ENCODE peak calls at places on chromosomes 16 and 17, in eight cellular contexts. J is mucosa of descending colon; W is CD8-positive, alpha-beta T cell; U is heart left ventricle; A is cardiac muscle cell; O is Peyer's patch; E is tibial artery; X is thoracic aorta. P is an unnamed sample.
A peak's percentile ranks its signal among the peaks of the same experiment; 100 is the strongest.

GRCh38 chr17:70261170-70261569 is 91.8 kb downstream of the KCNJ2 start:
- DNase-seq in J (no peak), W (no peak), U (no peak), E (no peak), A (no peak), O (no peak), X (no peak), P (no peak)

GRCh38 chr16:471353-472198 is 46.1 kb downstream of the RAB11FIP3 start:
- DNase-seq in W (no peak), J (no peak), O (no peak), E (no peak), U (no peak), X (no peak), A (no peak), P (no peak)

GRCh38 chr17:44793885-44794698 is 35.3 kb downstream of the ADAM11 start:
- DNase-seq in A (peak; percentile 25), U (no peak), J (no peak), X (no peak), O (no peak), E (no peak), W (no peak), P (no peak)

GRCh38 chr17:63423251-63423950 is 22.7 kb downstream of the CYB561 start:
- DNase-seq in X (no peak), U (no peak), W (no peak), J (no peak), E (no peak), O (no peak), A (no peak), P (peak; percentile 22)

GRCh38 chr16:29745853-29746345 is at the start of gene C16orf54:
- DNase-seq in J (peak; percentile 77), U (peak; percentile 74), A (no peak), X (no peak), O (peak; percentile 69), W (peak; percentile 96), E (peak; percentile 47), P (peak; percentile 88)

GRCh38 chr16:56295739-56296527 is 104.6 kb downstream of the GNAO1 start:
- DNase-seq in U (no peak), E (no peak), O (peak; percentile 36), W (no peak), J (no peak), X (no peak), A (no peak), P (no peak)

GRCh38 chr17:9937164-9937835 is 32.2 kb upstream of the RCVRN start:
- DNase-seq in J (peak; percentile 35), A (peak; percentile 52), O (no peak), U (peak; percentile 43), X (no peak), W (no peak), E (peak; percentile 46), P (no peak)

GRCh38 chr16:58450590-58450989 is 49.4 kb upstream of the NDRG4 start:
- DNase-seq in E (no peak), X (no peak), U (no peak), A (no peak), W (no peak), J (no peak), O (no peak), P (no peak)

GRCh38 chr16:28182183-28182582 is 29.6 kb downstream of the XPO6 start:
- DNase-seq in U (no peak), O (no peak), J (no peak), A (no peak), W (no peak), E (no peak), X (no peak), P (no peak)

GRCh38 chr16:31471875-31472558 is at the start of gene TGFB1I1:
- DNase-seq in X (no peak), U (peak; percentile 86), E (peak; percentile 59), A (peak; percentile 91), J (peak; percentile 76), W (no peak), O (peak; percentile 61), P (peak; percentile 90)

GRCh38 chr17:39573447-39574298 is 34.0 kb downstream of the NEUROD2 start:
- DNase-seq in O (peak; percentile 79), U (peak; percentile 78), J (peak; percentile 79), W (no peak), A (peak; percentile 81), X (no peak), E (peak; percentile 52), P (peak; percentile 62)

GRCh38 chr17:39580082-39580468 is 27.6 kb downstream of the NEUROD2 start:
- DNase-seq in J (no peak), A (no peak), X (no peak), E (no peak), U (no peak), W (no peak), O (no peak), P (no peak)

GRCh38 chr17:39578272-39578671 is 29.4 kb downstream of the NEUROD2 start:
- DNase-seq in W (no peak), O (no peak), E (no peak), J (no peak), X (no peak), A (no peak), U (no peak), P (no peak)

GRCh38 chr17:39579318-39580081 is 28.2 kb downstream of the NEUROD2 start:
- DNase-seq in O (no peak), A (no peak), J (no peak), E (no peak), W (no peak), X (no peak), U (peak; percentile 79), P (no peak)

DNA sequence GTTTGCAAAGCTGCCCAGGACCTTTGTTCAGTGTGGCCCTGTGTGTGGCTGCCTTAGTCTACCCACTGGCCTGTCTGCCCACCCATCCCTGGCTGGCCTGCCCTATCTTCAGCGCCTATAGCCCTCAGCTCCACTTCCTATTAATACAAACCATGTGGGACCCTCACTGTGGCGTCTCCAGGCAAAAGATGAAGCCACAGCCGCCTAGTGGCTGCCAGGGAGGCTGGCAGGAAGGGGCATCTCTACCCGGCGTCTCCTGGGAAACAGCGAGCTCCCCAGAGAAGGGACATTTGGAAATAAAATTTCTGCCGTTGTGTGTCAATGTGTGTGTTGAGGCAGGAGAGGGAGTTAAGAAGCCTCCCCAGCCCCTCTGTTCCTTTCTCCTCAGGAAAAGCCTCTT is 31.5 kb downstream of the NEUROD2 start:
- DNase-seq in J (no peak), O (no peak), A (no peak), U (no peak), E (no peak), X (no peak), W (no peak), P (no peak)
- H3K4me3 ChIP-seq in J (no peak overlapping the region), O (no peak overlapping the region), A (no peak overlapping the region), U (no peak overlapping the region), E (no peak overlapping the region), X (no peak overlapping the region), W (no peak overlapping the region), P (no peak overlapping the region)

GRCh38 chr16:5460701-5461100 is 363.1 kb upstream of the EEF2KMT start:
- DNase-seq in W (no peak), O (no peak), X (no peak), J (no peak), U (no peak), E (no peak), A (no peak), P (no peak)
- H3K9me3 ChIP-seq in W (no peaks in the 10 kb centered on the region), O (no peaks in the 10 kb centered on the region), X (no peaks in the 10 kb centered on the region), J (no peaks in the 10 kb centered on the region), U (no peaks in the 10 kb centered on the region), E (no peaks in the 10 kb centered on the region), A (no peaks in the 10 kb centered on the region), P (no peaks in the 10 kb centered on the region)

DNA sequence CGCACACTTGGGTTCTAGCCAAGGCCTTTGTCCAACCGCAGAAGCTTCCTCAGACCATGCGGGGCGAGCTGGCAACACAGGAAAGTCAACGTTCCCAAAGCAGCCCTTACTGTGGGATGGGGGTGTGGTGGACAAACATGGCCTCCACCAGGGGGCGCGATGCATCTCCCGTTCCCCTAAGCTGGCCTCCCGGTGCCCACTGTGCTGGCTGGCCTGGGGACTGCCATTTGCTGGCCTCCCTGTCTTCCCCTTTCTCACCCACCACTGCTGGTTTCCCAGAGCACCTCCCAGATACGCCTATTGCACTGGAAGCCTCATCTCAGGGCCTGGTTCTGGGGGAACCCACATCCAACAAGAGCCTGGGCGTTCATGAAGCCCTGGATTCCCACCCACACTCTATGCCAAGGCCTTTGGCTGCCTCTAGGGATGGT is 145.3 kb downstream of the IRF8 start:
- DNase-seq in E (peak; percentile 22), W (peak; percentile 38), J (peak; percentile 51), O (peak; percentile 55), A (peak; percentile 64), X (no peak), U (no peak), P (no peak)
- TF ChIP-seq CTCF in E (no peak), W (peak; percentile 38), J (no peak), O (peak; percentile 33), A (peak; percentile 73), X (peak; percentile 20), U (no peak), P (peak; percentile 63)

GRCh38 chr16:21708533-21709115 is 44.9 kb downstream of the OTOA start:
- DNase-seq in J (peak; percentile 61), W (peak; percentile 89), E (peak; percentile 86), X (peak; percentile 21), A (peak; percentile 79), O (peak; percentile 53), U (peak; percentile 73), P (peak; percentile 77)
- H3K4me3 ChIP-seq in J (no peak overlapping the region), W (no peak overlapping the region), E (no peak overlapping the region), X (no peak overlapping the region), A (no peak overlapping the region), O (no peak overlapping the region), U (no peak overlapping the region), P (no peak overlapping the region)

GRCh38 chr17:60493847-60494321 is 32.2 kb downstream of the APPBP2 start:
- DNase-seq in U (no peak), O (no peak), E (no peak), J (no peak), X (no peak), W (no peak), A (no peak), P (no peak)
- H3K9me3 ChIP-seq in U (no peaks in the 10 kb centered on the region), O (peaks cover 8% of the 10 kb centered on the region), E (peaks cover 6% of the 10 kb centered on the region), J (peaks cover 20% of the 10 kb centered on the region), X (no peaks in the 10 kb centered on the region), W (peaks cover 16% of the 10 kb centered on the region), A (no peaks in the 10 kb centered on the region), P (no peaks in the 10 kb centered on the region)

GRCh38 chr16:1964046-1964505 is 550 bp downstream of the RPS2 start:
- DNase-seq in X (no peak), A (peak; percentile 54), J (no peak), E (no peak), W (peak; percentile 40), O (peak; percentile 70), U (no peak), P (no peak)
- TF ChIP-seq CTCF in X (no peak), A (peak; percentile 41), J (no peak), E (no peak), W (no peak), O (no peak), U (peak; percentile 20), P (no peak)

DNA sequence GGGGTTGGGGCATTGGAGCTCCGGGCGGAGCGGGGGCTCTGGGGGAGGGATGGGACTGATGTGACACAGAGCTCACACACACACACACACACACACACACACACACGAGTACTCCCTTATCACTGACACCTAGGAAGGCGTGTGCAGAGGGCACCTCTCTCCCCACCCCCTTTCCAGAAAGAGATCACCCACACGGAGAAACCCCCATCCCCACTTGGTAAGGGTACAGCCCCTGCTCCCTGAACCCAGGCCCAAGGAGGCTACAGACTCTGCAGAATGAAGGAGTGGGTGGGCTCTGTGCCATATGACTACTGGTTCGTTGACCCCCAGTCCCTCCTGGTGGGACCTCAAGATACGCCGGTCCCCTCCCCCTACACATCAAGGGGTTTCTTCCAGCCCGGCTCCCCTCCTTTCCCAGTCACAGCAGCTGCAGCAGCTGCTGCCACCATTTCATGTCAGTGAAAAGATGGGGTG is 8.7 kb upstream of the ARHGAP23 start:
- DNase-seq in U (no peak), O (no peak), A (no peak), W (no peak), X (no peak), E (no peak), J (no peak), P (no peak)
- H3K4me3 ChIP-seq in U (no peak overlapping the region), O (no peak overlapping the region), A (peak overlapping the region; percentile 42), W (no peak overlapping the region), X (peak overlapping the region; percentile 68), E (peak overlapping the region; percentile 61), J (no peak overlapping the region), P (peak overlapping the region; percentile 30)

GRCh38 chr17:5179003-5179402 is 12.7 kb downstream of the ZNF594 start:
- DNase-seq in X (no peak), J (no peak), E (no peak), A (no peak), U (no peak), O (no peak), W (no peak), P (no peak)
- H3K9me3 ChIP-seq in X (peaks cover 83% of the 10 kb centered on the region), J (peaks cover 92% of the 10 kb centered on the region), E (peaks cover 94% of the 10 kb centered on the region), A (peaks cover 13% of the 10 kb centered on the region), U (peaks cover 16% of the 10 kb centered on the region), O (peaks cover 82% of the 10 kb centered on the region), W (peaks cover 37% of the 10 kb centered on the region), P (peaks cover 83% of the 10 kb centered on the region)

P was measured in upper lobe of left lung.